ENCODE peak calls at places on chromosomes 1 and 21, in eight cellular contexts. O is RWPE1; C is activated CD8-positive, alpha-beta T cell treated with anti-CD3 and anti-CD28 coated beads for 36 hours; Q is mesothelial cell of epicardium; U is left ventricle myocardium inferior; Y is K562; T is colonic mucosa; J is PC-3. D is an unnamed sample.
A peak's percentile ranks its signal among the peaks of the same experiment; 100 is the strongest.

GRCh38 chr1:209850342-209850979 is 22.7 kb downstream of the UTP25 start:
- DNase-seq in T (no peak), Y (peak; percentile 70), C (peak; percentile 54), U (peak; percentile 29), Q (no peak), J (peak; percentile 89), O (peak; percentile 46), D (peak; percentile 56)

GRCh38 chr1:39398278-39399010 is 93.0 kb upstream of the BMP8A start:
- DNase-seq in T (peak; percentile 70), Y (peak; percentile 85), J (peak; percentile 96), C (peak; percentile 44), U (peak; percentile 40), O (peak; percentile 96), Q (no peak), D (peak; percentile 98)

GRCh38 chr1:70483342-70483741 is 72.3 kb downstream of the CTH start:
- DNase-seq in J (no peak), C (no peak), T (no peak), Q (no peak), O (no peak), Y (no peak), U (no peak), D (no peak)

GRCh38 chr21:31566061-31566460 is 93.4 kb upstream of the SOD1 start:
- DNase-seq in U (no peak), J (peak; percentile 38), Q (no peak), Y (no peak), C (no peak), O (no peak), T (no peak), D (no peak)

GRCh38 chr1:56416385-56416972 is 162.9 kb downstream of the PLPP3 start:
- DNase-seq in C (no peak), T (no peak), O (no peak), J (peak; percentile 13), U (no peak), Y (no peak), Q (no peak), D (no peak)

GRCh38 chr1:183259886-183260285 is 73.8 kb downstream of the LAMC2 start:
- DNase-seq in U (no peak), C (no peak), O (no peak), T (no peak), J (no peak), Y (no peak), Q (no peak), D (no peak)

GRCh38 chr1:61092643-61093042 is 10.3 kb downstream of the NFIA start:
- DNase-seq in J (no peak), O (no peak), T (no peak), U (no peak), C (no peak), Y (no peak), Q (no peak), D (no peak)

GRCh38 chr1:180778782-180779398 is 133.8 kb upstream of the KIAA1614 start:
- DNase-seq in J (peak; percentile 38), T (peak; percentile 18), Y (peak; percentile 40), U (no peak), C (peak; percentile 10), Q (no peak), O (peak; percentile 30), D (peak; percentile 25)

GRCh38 chr1:43348343-43348808 is 10.4 kb upstream of the CDC20 start:
- DNase-seq in Q (no peak), J (no peak), T (no peak), Y (no peak), U (no peak), C (no peak), O (peak; percentile 41), D (peak; percentile 37)

GRCh38 chr1:207423560-207424292 is 30.4 kb upstream of the CR2 start:
- DNase-seq in Y (no peak), Q (no peak), O (no peak), C (no peak), T (no peak), J (peak; percentile 19), U (no peak), D (no peak)

GRCh38 chr1:215749423-215749822 is 182.3 kb downstream of the KCTD3 start:
- DNase-seq in Q (no peak), C (no peak), T (no peak), O (peak; percentile 8), J (peak; percentile 93), Y (no peak), U (no peak), D (peak; percentile 20)

GRCh38 chr1:2276803-2277580 is 48.9 kb downstream of the SKI start:
- DNase-seq in T (no peak), C (no peak), U (no peak), Y (no peak), O (no peak), J (no peak), Q (no peak), D (peak; percentile 18)

GRCh38 chr1:155218854-155219591 is 10.5 kb downstream of the MTX1 start:
- DNase-seq in J (peak; percentile 35), C (peak; percentile 42), U (no peak), T (peak; percentile 77), O (no peak), Q (no peak), Y (peak; percentile 82), D (peak; percentile 63)

GRCh38 chr21:44838038-44838895 is 20.4 kb upstream of the SUMO3 start:
- DNase-seq in C (no peak), T (no peak), J (no peak), U (no peak), Q (no peak), Y (no peak), O (no peak), D (no peak)
- TF ChIP-seq CTCF in C (no peak), T (no peak), J (no peak), U (no peak), Q (no peak), Y (no peak), O (no peak), D (no peak)

DNA sequence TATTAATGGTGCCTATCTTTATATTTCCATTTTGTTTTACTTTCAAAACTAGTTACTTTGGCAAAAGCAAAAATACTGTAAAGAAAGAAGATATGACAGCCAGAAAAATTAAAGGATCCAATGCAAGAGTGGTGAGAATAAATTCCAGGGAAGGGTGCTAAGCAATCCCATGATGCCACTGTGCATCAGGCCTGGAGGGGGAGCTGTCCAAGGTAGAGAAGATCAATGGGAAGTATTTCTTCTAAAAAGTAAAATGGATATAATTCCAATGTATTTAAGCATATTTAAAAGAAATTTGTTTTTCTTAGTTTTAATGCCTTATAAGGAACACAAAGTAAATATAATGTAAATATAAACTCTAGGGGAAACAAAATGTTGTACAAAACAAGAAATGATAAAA is 1382.2 kb upstream of the B3GALT2 start:
- DNase-seq in Q (no peak), J (no peak), C (no peak), Y (peak; percentile 11), O (no peak), U (no peak), T (no peak), D (no peak)
- TF ChIP-seq CTCF in Q (no peak), J (no peak), C (no peak), Y (no peak), O (no peak), U (no peak), T (no peak), D (no peak)

GRCh38 chr21:41230530-41230929 is 62.6 kb downstream of the BACE2 start:
- DNase-seq in Q (no peak), U (no peak), Y (no peak), J (no peak), T (no peak), C (no peak), O (no peak), D (no peak)
- TF ChIP-seq CTCF in Q (no peak), U (no peak), Y (no peak), J (no peak), T (no peak), C (no peak), O (no peak), D (no peak)

DNA sequence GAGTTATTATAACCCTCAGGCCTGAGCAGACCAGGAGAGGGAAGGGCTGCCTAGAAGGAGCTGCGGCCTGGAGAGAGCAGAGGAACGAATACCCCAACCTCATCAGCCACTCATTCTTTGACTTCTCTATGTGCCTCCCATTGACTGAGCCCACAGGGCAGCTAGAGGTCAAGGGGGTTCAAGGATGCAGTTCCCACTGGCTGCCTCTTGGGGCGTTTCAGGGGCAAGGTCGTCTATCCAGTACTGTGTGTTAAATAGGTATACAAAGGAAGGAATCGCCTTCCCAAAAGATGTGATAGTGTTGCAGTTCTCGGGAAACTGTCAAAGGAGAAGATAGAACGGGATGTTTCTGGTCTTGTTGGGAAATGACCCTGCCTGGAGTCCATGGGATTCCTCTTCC is 250.6 kb downstream of the PRDM2 start:
- DNase-seq in O (no peak), Y (peak; percentile 39), T (no peak), U (no peak), Q (no peak), J (no peak), C (peak; percentile 10), D (no peak)
- TF ChIP-seq CTCF in O (no peak), Y (peak; percentile 45), T (no peak), U (peak; percentile 18), Q (peak; percentile 11), J (peak; percentile 37), C (no peak), D (no peak)

GRCh38 chr21:39087976-39088370 is 95.3 kb downstream of the PSMG1 start:
- DNase-seq in T (no peak), Q (no peak), U (no peak), J (no peak), Y (no peak), O (no peak), C (no peak), D (no peak)

GRCh38 chr21:39087238-39087975 is 95.8 kb downstream of the PSMG1 start:
- DNase-seq in J (no peak), T (no peak), U (peak; percentile 70), O (no peak), C (no peak), Q (no peak), Y (no peak), D (no peak)

GRCh38 chr21:39085843-39086415 is 97.3 kb downstream of the PSMG1 start:
- DNase-seq in O (no peak), J (no peak), T (no peak), C (no peak), Y (no peak), U (no peak), Q (no peak), D (no peak)

GRCh38 chr21:39084979-39085729 is 98.1 kb downstream of the PSMG1 start:
- DNase-seq in J (peak; percentile 13), Q (no peak), T (no peak), O (no peak), U (no peak), C (no peak), Y (no peak), D (peak; percentile 32)

DNA sequence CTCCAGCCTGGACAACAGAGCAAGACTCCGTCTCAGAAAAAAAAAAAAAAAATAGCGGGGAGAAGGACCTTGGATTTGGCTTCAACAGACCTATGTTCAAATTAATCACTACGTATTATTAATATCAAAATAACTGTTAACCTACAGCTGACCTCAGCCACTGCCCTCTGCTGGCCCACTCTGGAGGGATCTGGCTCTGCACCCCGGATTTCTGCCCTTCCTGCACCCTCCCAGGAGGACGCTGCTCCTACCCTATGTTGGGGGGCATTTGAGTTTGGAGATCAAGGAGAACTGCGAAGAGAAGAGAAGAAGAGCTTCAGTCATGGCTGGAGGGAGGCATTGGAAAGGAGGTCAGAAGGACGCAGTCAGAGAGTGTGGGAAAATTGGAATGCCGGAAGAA is 96.7 kb downstream of the PSMG1 start:
- DNase-seq in C (no peak), U (no peak), T (no peak), O (no peak), Q (no peak), Y (no peak), J (no peak), D (no peak)
- TF ChIP-seq CTCF in C (no peak), U (peak; percentile 26), T (no peak), O (no peak), Q (no peak), Y (peak; percentile 26), J (peak; percentile 35), D (no peak)